ENCODE peak calls at places on chromosome 1, in six cellular contexts. Z, A, R, V, D and K are unnamed samples.

GRCh38 chr1:174743654-174744561 is 255.8 kb upstream of the CACYBP start:
- DNase-seq in Z (no peak), A (no peak), R (peak; percentile 49), V (no peak), D (peak; percentile 38), K (no peak)

GRCh38 chr1:219927956-219928790 is at the start of gene SLC30A10:
- DNase-seq in Z (no peak), A (no peak), R (peak; percentile 17), V (no peak), D (peak; percentile 37), K (no peak)

GRCh38 chr1:72122099-72122893 is 160.0 kb downstream of the NEGR1 start:
- DNase-seq in Z (no peak), A (no peak), R (no peak), V (no peak), D (no peak), K (no peak)

GRCh38 chr1:85581138-85581801 is 709 bp downstream of the CCN1 start:
- DNase-seq in Z (peak; percentile 93), A (no peak), R (peak; percentile 57), V (no peak), D (peak; percentile 89), K (no peak)

GRCh38 chr1:201639391-201639790 is 100.5 kb downstream of the NAV1 start:
- DNase-seq in Z (no peak), A (no peak), R (no peak), V (no peak), D (no peak), K (no peak)

GRCh38 chr1:206824327-206824726 is 41.1 kb upstream of the IL20 start:
- DNase-seq in Z (no peak), A (no peak), R (peak; percentile 36), V (no peak), D (peak; percentile 16), K (no peak)

GRCh38 chr1:32201011-32201855 is 838 bp downstream of the CCDC28B start:
- DNase-seq in Z (peak; percentile 32), A (peak; percentile 71), R (peak; percentile 64), V (peak; percentile 61), D (peak; percentile 52), K (peak; percentile 72)

GRCh38 chr1:53526451-53527101 is 67.4 kb downstream of the DMRTB1 start:
- DNase-seq in Z (no peak), A (no peak), R (no peak), V (no peak), D (peak; percentile 71), K (no peak)

GRCh38 chr1:69263982-69264381 is 303.7 kb upstream of the LRRC7 start:
- DNase-seq in Z (peak; percentile 15), A (no peak), R (no peak), V (no peak), D (peak; percentile 73), K (no peak)

GRCh38 chr1:25140073-25140797 is 92.1 kb downstream of the SYF2 start:
- DNase-seq in Z (no peak), A (no peak), R (peak; percentile 42), V (no peak), D (no peak), K (no peak)